ENCODE peak calls at places on chromosomes 2 and 18, in eight cellular contexts. Q, V, A, C, W, J, T and D are unnamed samples.

GRCh38 chr2:149739171-149739879 is 151.8 kb upstream of the MMADHC start:
- DNase-seq in Q (no peak), V (no peak), A (no peak), C (no peak), W (peak; percentile 33), J (no peak), T (no peak), D (no peak)

GRCh38 chr2:112803691-112804521 is 19.6 kb upstream of the IL1A start:
- DNase-seq in Q (no peak), V (peak; percentile 81), A (no peak), C (no peak), W (peak; percentile 94), J (no peak), T (no peak), D (no peak)

GRCh38 chr2:158502984-158503383 is 46.2 kb downstream of the PKP4 start:
- DNase-seq in Q (no peak), V (peak; percentile 42), A (no peak), C (no peak), W (peak; percentile 83), J (no peak), T (no peak), D (no peak)

GRCh38 chr2:43082878-43083261 is 143.5 kb downstream of the ZFP36L2 start:
- DNase-seq in Q (no peak), V (no peak), A (no peak), C (no peak), W (no peak), J (no peak), T (no peak), D (no peak)

GRCh38 chr2:172991036-172991435 is 84.6 kb upstream of the MAP3K20 start:
- DNase-seq in Q (no peak), V (no peak), A (no peak), C (no peak), W (no peak), J (no peak), T (no peak), D (no peak)

GRCh38 chr2:127511917-127512316 is 14.4 kb downstream of the IWS1 start:
- DNase-seq in Q (no peak), V (no peak), A (no peak), C (no peak), W (no peak), J (no peak), T (no peak), D (no peak)

GRCh38 chr2:102481931-102482330 is 8.9 kb downstream of the SLC9A4 start:
- DNase-seq in Q (no peak), V (no peak), A (no peak), C (no peak), W (no peak), J (no peak), T (no peak), D (no peak)

GRCh38 chr2:190578158-190579057 is 43.9 kb upstream of the NEMP2 start:
- DNase-seq in Q (no peak), V (peak; percentile 97), A (peak; percentile 72), C (peak; percentile 36), W (no peak), J (no peak), T (no peak), D (peak; percentile 44)

GRCh38 chr18:42268793-42269192 is 313.8 kb downstream of the PIK3C3 start:
- DNase-seq in Q (no peak), V (no peak), A (no peak), C (no peak), W (no peak), J (no peak), T (no peak), D (no peak)

GRCh38 chr2:18896106-18896505 is 306.7 kb upstream of the NT5C1B start:
- DNase-seq in Q (no peak), V (no peak), A (no peak), C (no peak), W (peak; percentile 50), J (no peak), T (no peak), D (no peak)

GRCh38 chr2:113138428-113139322 is 11.3 kb downstream of the IL1RN start:
- DNase-seq in Q (no peak), V (peak; percentile 76), A (peak; percentile 83), C (no peak), W (peak; percentile 66), J (peak; percentile 64), T (peak; percentile 48), D (peak; percentile 73)

GRCh38 chr2:73053316-73054114 is 18.0 kb downstream of the SFXN5 start:
- DNase-seq in Q (no peak), V (no peak), A (no peak), C (no peak), W (peak; percentile 71), J (no peak), T (no peak), D (no peak)

GRCh38 chr2:223415071-223415470 is 187.1 kb downstream of the SCG2 start:
- DNase-seq in Q (no peak), V (no peak), A (no peak), C (no peak), W (no peak), J (no peak), T (no peak), D (no peak)

GRCh38 chr2:34991508-34992274 is 1363.9 kb upstream of the CRIM1 start:
- DNase-seq in Q (no peak), V (no peak), A (no peak), C (no peak), W (no peak), J (no peak), T (no peak), D (no peak)
- TF ChIP-seq POLR2A in Q (no peak), V (no peak), A (no peak), C (no peak), W (no peak), J (no peak), T (no peak), D (no peak)

GRCh38 chr2:28398101-28398834 is 5.6 kb downstream of the FOSL2 start:
- DNase-seq in Q (no peak), V (peak; percentile 40), A (no peak), C (peak; percentile 51), W (peak; percentile 74), J (no peak), T (no peak), D (no peak)
- TF ChIP-seq POLR2A in Q (no peak), V (no peak), A (no peak), C (no peak), W (no peak), J (no peak), T (no peak), D (no peak)

GRCh38 chr18:76487076-76487475 is 8.0 kb downstream of the ZNF516 start:
- DNase-seq in Q (no peak), V (no peak), A (no peak), C (no peak), W (peak; percentile 51), J (no peak), T (no peak), D (no peak)

GRCh38 chr18:76487782-76488181 is 7.3 kb downstream of the ZNF516 start:
- DNase-seq in Q (no peak), V (no peak), A (peak; percentile 42), C (no peak), W (no peak), J (no peak), T (no peak), D (no peak)

GRCh38 chr18:76486029-76486428 is 9.0 kb downstream of the ZNF516 start:
- DNase-seq in Q (no peak), V (no peak), A (no peak), C (no peak), W (no peak), J (no peak), T (no peak), D (no peak)

GRCh38 chr18:76488190-76488589 is 6.9 kb downstream of the ZNF516 start:
- DNase-seq in Q (no peak), V (no peak), A (no peak), C (no peak), W (peak; percentile 52), J (no peak), T (no peak), D (no peak)

GRCh38 chr18:76486600-76486999 is 8.4 kb downstream of the ZNF516 start:
- DNase-seq in Q (no peak), V (no peak), A (no peak), C (no peak), W (no peak), J (no peak), T (no peak), D (no peak)
- TF ChIP-seq POLR2A in Q (no peak), V (no peak), A (no peak), C (no peak), W (no peak), J (no peak), T (no peak), D (no peak)

GRCh38 chr2:65431417-65432226 is 777 bp downstream of the SPRED2 start:
- DNase-seq in Q (no peak), V (peak; percentile 49), A (peak; percentile 82), C (peak; percentile 68), W (peak; percentile 33), J (peak; percentile 60), T (peak; percentile 65), D (peak; percentile 69)

GRCh38 chr2:65430515-65431416 is 1.6 kb downstream of the SPRED2 start:
- DNase-seq in Q (no peak), V (peak; percentile 78), A (peak; percentile 98), C (peak; percentile 68), W (peak; percentile 41), J (peak; percentile 66), T (peak; percentile 59), D (peak; percentile 83)

GRCh38 chr2:65434592-65435241 is 2.3 kb upstream of the SPRED2 start:
- DNase-seq in Q (no peak), V (no peak), A (no peak), C (no peak), W (no peak), J (no peak), T (no peak), D (no peak)

GRCh38 chr2:65429799-65430514 is 2.4 kb downstream of the SPRED2 start:
- DNase-seq in Q (no peak), V (no peak), A (no peak), C (peak; percentile 45), W (no peak), J (no peak), T (no peak), D (no peak)

DNA sequence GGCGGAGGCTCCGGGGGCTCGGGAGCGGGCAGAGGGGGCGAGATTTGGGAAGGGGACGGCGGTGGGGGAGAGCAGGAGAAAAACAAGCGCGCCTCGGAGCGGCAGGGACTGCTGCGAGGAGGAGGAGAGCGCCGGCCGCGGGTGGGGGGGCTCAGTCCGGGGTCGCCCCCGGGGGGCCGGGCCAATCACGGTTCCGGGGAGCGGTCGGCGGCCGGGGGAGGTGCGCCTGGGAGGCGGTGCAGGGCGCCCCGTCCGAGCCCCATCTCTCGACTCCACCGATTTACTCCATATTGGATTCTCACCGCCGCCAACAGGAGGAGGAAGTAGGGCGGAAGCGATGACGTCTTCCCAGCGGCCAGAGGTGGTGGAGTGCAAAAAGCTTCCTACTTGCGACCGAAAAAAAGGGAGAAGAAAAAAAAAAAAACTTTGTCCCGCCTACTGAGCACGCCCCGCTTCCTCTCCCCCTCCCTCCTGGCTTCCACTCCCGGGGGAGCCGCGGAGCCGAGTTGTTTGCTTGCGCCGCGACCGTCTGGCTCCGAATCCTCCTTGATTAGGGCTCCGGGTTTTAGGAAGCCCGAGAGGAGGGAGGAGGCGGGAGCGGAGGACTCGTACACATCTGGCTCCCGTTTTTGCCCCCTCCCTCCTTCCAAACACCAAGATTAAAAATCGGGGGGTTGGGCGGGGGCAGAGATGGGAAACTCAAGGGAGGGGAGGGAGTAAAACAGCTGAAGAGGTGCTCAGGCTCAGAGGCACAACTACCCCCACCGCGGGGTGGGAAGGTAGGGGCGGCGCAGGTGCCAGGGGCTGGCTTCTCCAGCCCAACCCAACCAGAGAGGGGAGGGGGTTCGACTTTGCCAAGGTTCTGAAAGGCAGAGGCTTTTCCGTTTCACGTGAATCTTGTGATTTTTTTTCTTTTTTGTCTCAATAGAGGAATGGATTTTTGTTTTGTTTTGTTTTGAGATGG is at the start of gene SPRED2:
- DNase-seq in Q (peak; percentile 53), V (peak; percentile 96), A (peak; percentile 97), C (peak; percentile 97), W (peak; percentile 97), J (peak; percentile 95), T (peak; percentile 87), D (peak; percentile 95)
- TF ChIP-seq POLR2A in Q (no peak), V (peak; percentile 41), A (no peak), C (no peak), W (peak; percentile 81), J (peak; percentile 86), T (no peak), D (peak; percentile 67)

GRCh38 chr2:199457147-199458016 is at the start of gene SATB2:
- DNase-seq in Q (peak; percentile 26), V (peak; percentile 51), A (peak; percentile 89), C (peak; percentile 35), W (peak; percentile 78), J (peak; percentile 47), T (peak; percentile 74), D (peak; percentile 9)
- TF ChIP-seq POLR2A in Q (no peak), V (no peak), A (peak; percentile 11), C (no peak), W (peak; percentile 79), J (no peak), T (no peak), D (no peak)